ENCODE peak calls at places on chromosome 5, in seven cellular contexts. One of them, this sample, is unnamed. For H3K27me3, the result is how much of the 10 kb centered on the place peaks cover.

GRCh38 chr5:173709761-173710160 is 93.3 kb upstream of the BOD1 start:
- DNase-seq in GM23338: no peak
- DNase-seq in HAP-1: no peak
- DNase-seq in keratinocyte: no peak
- DNase-seq in adrenal gland: no peak
- DNase-seq in spleen: no peak
- DNase-seq in thyroid gland: no peak
- DNase-seq in this sample: no peak

GRCh38 chr5:124847907-124848306 is 101.5 kb upstream of the ZNF608 start:
- DNase-seq in GM23338: no peak
- DNase-seq in HAP-1: no peak
- DNase-seq in keratinocyte: no peak
- DNase-seq in adrenal gland: no peak
- DNase-seq in spleen: no peak
- DNase-seq in thyroid gland: no peak
- DNase-seq in this sample: no peak

GRCh38 chr5:137098663-137099062 is 400.5 kb downstream of the SPOCK1 start:
- DNase-seq in GM23338: no peak
- DNase-seq in HAP-1: no peak
- DNase-seq in keratinocyte: no peak
- DNase-seq in adrenal gland: no peak
- DNase-seq in spleen: no peak
- DNase-seq in thyroid gland: no peak
- DNase-seq in this sample: no peak

GRCh38 chr5:38793099-38793498 is 52.7 kb upstream of the OSMR start:
- DNase-seq in GM23338: no peak
- DNase-seq in HAP-1: no peak
- DNase-seq in keratinocyte: no peak
- DNase-seq in adrenal gland: no peak
- DNase-seq in spleen: no peak
- DNase-seq in thyroid gland: no peak
- DNase-seq in this sample: no peak

GRCh38 chr5:53482717-53483638 is 2.5 kb downstream of the FST start:
- DNase-seq in GM23338: peak
- DNase-seq in HAP-1: peak
- DNase-seq in keratinocyte: no peak
- DNase-seq in adrenal gland: peak
- DNase-seq in spleen: peak
- DNase-seq in thyroid gland: peak
- DNase-seq in this sample: peak

GRCh38 chr5:137570070-137570469 is 70.9 kb upstream of the SPOCK1 start:
- DNase-seq in GM23338: no peak
- DNase-seq in HAP-1: no peak
- DNase-seq in keratinocyte: no peak
- DNase-seq in adrenal gland: no peak
- DNase-seq in spleen: no peak
- DNase-seq in thyroid gland: no peak
- DNase-seq in this sample: no peak

GRCh38 chr5:146873186-146873917 is 5.2 kb downstream of the PPP2R2B start:
- DNase-seq in GM23338: no peak
- DNase-seq in HAP-1: no peak
- DNase-seq in keratinocyte: no peak
- DNase-seq in adrenal gland: no peak
- DNase-seq in spleen: no peak
- DNase-seq in thyroid gland: no peak
- DNase-seq in this sample: no peak

GRCh38 chr5:65121880-65122436 is 353.2 kb downstream of the CWC27 start:
- DNase-seq in GM23338: no peak
- DNase-seq in HAP-1: no peak
- DNase-seq in keratinocyte: no peak
- DNase-seq in adrenal gland: no peak
- DNase-seq in spleen: no peak
- DNase-seq in thyroid gland: no peak
- DNase-seq in this sample: no peak

GRCh38 chr5:102971693-102972293 is 148.1 kb downstream of the GIN1 start:
- DNase-seq in GM23338: peak
- DNase-seq in HAP-1: no peak
- DNase-seq in keratinocyte: peak
- DNase-seq in adrenal gland: no peak
- DNase-seq in spleen: no peak
- DNase-seq in thyroid gland: no peak
- DNase-seq in this sample: no peak

GRCh38 chr5:126917918-126918623 is 112.3 kb downstream of the MARCHF3 start:
- DNase-seq in GM23338: peak
- DNase-seq in HAP-1: peak
- DNase-seq in keratinocyte: no peak
- DNase-seq in adrenal gland: no peak
- DNase-seq in spleen: no peak
- DNase-seq in thyroid gland: no peak
- DNase-seq in this sample: no peak

GRCh38 chr5:76522103-76522942 is 100.9 kb downstream of the F2RL2 start:
- DNase-seq in GM23338: no peak
- DNase-seq in HAP-1: no peak
- DNase-seq in keratinocyte: no peak
- DNase-seq in adrenal gland: no peak
- DNase-seq in spleen: no peak
- DNase-seq in thyroid gland: no peak
- DNase-seq in this sample: no peak

GRCh38 chr5:106154280-106154716 is 1516.4 kb downstream of the EFNA5 start:
- DNase-seq in GM23338: no peak
- DNase-seq in HAP-1: no peak
- DNase-seq in keratinocyte: no peak
- DNase-seq in adrenal gland: no peak
- DNase-seq in spleen: peak
- DNase-seq in thyroid gland: no peak
- DNase-seq in this sample: no peak

GRCh38 chr5:128273736-128274135 is 190.2 kb downstream of the SLC12A2 start:
- DNase-seq in GM23338: no peak
- DNase-seq in HAP-1: no peak
- DNase-seq in keratinocyte: no peak
- DNase-seq in adrenal gland: no peak
- DNase-seq in spleen: no peak
- DNase-seq in thyroid gland: no peak
- DNase-seq in this sample: no peak

GRCh38 chr5:127785098-127785927 is 82.1 kb downstream of the CCDC192 start:
- DNase-seq in GM23338: no peak
- DNase-seq in HAP-1: no peak
- DNase-seq in keratinocyte: peak
- DNase-seq in adrenal gland: no peak
- DNase-seq in spleen: no peak
- DNase-seq in thyroid gland: no peak
- DNase-seq in this sample: no peak

GRCh38 chr5:97094579-97095317 is 47.7 kb downstream of the LIX1 start:
- DNase-seq in GM23338: no peak
- DNase-seq in HAP-1: no peak
- DNase-seq in keratinocyte: no peak
- DNase-seq in adrenal gland: no peak
- DNase-seq in spleen: no peak
- DNase-seq in thyroid gland: no peak
- DNase-seq in this sample: no peak

GRCh38 chr5:178238711-178239592 is 6.3 kb upstream of the PHYKPL start:
- DNase-seq in GM23338: peak
- DNase-seq in HAP-1: no peak
- DNase-seq in keratinocyte: no peak
- DNase-seq in adrenal gland: no peak
- DNase-seq in spleen: peak
- DNase-seq in thyroid gland: no peak
- DNase-seq in this sample: no peak

GRCh38 chr5:11390369-11390768 is 513.9 kb downstream of the CTNND2 start:
- DNase-seq in GM23338: no peak
- DNase-seq in HAP-1: no peak
- DNase-seq in keratinocyte: no peak
- DNase-seq in adrenal gland: no peak
- DNase-seq in spleen: no peak
- DNase-seq in thyroid gland: no peak
- DNase-seq in this sample: no peak

GRCh38 chr5:113163328-113163727 is 186.7 kb downstream of the DCP2 start:
- DNase-seq in GM23338: no peak
- DNase-seq in HAP-1: no peak
- DNase-seq in keratinocyte: peak
- DNase-seq in adrenal gland: no peak
- DNase-seq in spleen: no peak
- DNase-seq in thyroid gland: no peak
- DNase-seq in this sample: no peak

DNA sequence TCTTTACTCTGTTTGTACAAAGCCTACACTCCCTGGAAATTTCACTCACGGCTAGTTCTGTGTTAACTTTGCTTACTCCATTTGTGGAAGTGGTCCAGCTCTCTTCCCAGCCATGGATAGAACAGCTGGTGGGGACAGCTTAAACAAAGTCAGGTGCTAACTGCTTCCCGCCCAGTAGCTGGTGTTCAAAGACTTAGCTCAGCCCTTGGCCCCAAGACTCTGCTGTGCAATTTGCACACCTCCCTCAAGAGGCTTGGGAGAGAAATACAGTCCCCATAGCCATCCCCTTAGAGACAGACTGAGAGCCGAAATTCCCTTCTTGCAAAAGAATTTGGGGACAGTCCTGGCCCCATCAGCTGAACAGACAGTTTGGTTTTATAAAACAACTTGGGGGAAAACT is 73.8 kb upstream of the RAI14 start:
- DNase-seq in GM23338: peak
- DNase-seq in HAP-1: no peak
- DNase-seq in keratinocyte: no peak
- DNase-seq in adrenal gland: no peak
- DNase-seq in spleen: no peak
- DNase-seq in thyroid gland: no peak
- DNase-seq in this sample: no peak
- H3K27me3 ChIP-seq in GM23338: under half
- H3K27me3 ChIP-seq in HAP-1: under half
- H3K27me3 ChIP-seq in keratinocyte: under half
- H3K27me3 ChIP-seq in adrenal gland: under half
- H3K27me3 ChIP-seq in spleen: under half
- H3K27me3 ChIP-seq in thyroid gland: under half
- H3K27me3 ChIP-seq in this sample: under half

GRCh38 chr5:43123887-43124286 is 3.2 kb downstream of the ZNF131 start:
- DNase-seq in GM23338: no peak
- DNase-seq in HAP-1: no peak
- DNase-seq in keratinocyte: no peak
- DNase-seq in adrenal gland: no peak
- DNase-seq in spleen: no peak
- DNase-seq in thyroid gland: no peak
- DNase-seq in this sample: no peak
- H3K4me3 ChIP-seq in GM23338: peak
- H3K4me3 ChIP-seq in HAP-1: peak
- H3K4me3 ChIP-seq in keratinocyte: no peak
- H3K4me3 ChIP-seq in adrenal gland: no peak
- H3K4me3 ChIP-seq in spleen: no peak
- H3K4me3 ChIP-seq in thyroid gland: no peak
- H3K4me3 ChIP-seq in this sample: peak

GRCh38 chr5:176632777-176633176 is 2.3 kb downstream of the EIF4E1B start:
- DNase-seq in GM23338: no peak
- DNase-seq in HAP-1: no peak
- DNase-seq in keratinocyte: no peak
- DNase-seq in adrenal gland: no peak
- DNase-seq in spleen: no peak
- DNase-seq in thyroid gland: no peak
- DNase-seq in this sample: no peak

GRCh38 chr5:176629317-176629852 is 949 bp downstream of the SNCB start:
- DNase-seq in GM23338: no peak
- DNase-seq in HAP-1: no peak
- DNase-seq in keratinocyte: no peak
- DNase-seq in adrenal gland: no peak
- DNase-seq in spleen: peak
- DNase-seq in thyroid gland: no peak
- DNase-seq in this sample: no peak

GRCh38 chr5:176630681-176631222 is 277 bp downstream of the EIF4E1B start:
- DNase-seq in GM23338: no peak
- DNase-seq in HAP-1: no peak
- DNase-seq in keratinocyte: no peak
- DNase-seq in adrenal gland: no peak
- DNase-seq in spleen: no peak
- DNase-seq in thyroid gland: no peak
- DNase-seq in this sample: no peak

GRCh38 chr5:176629853-176630680 is at the start of the genes EIF4E1B and SNCB:
- DNase-seq in GM23338: peak
- DNase-seq in HAP-1: peak
- DNase-seq in keratinocyte: no peak
- DNase-seq in adrenal gland: no peak
- DNase-seq in spleen: peak
- DNase-seq in thyroid gland: peak
- DNase-seq in this sample: no peak

GRCh38 chr5:176631383-176631970 is 1.0 kb downstream of the EIF4E1B start:
- DNase-seq in GM23338: no peak
- DNase-seq in HAP-1: no peak
- DNase-seq in keratinocyte: no peak
- DNase-seq in adrenal gland: no peak
- DNase-seq in spleen: no peak
- DNase-seq in thyroid gland: no peak
- DNase-seq in this sample: no peak
- H3K27me3 ChIP-seq in GM23338: under half
- H3K27me3 ChIP-seq in HAP-1: under half
- H3K27me3 ChIP-seq in keratinocyte: under half
- H3K27me3 ChIP-seq in adrenal gland: under half
- H3K27me3 ChIP-seq in spleen: under half
- H3K27me3 ChIP-seq in thyroid gland: under half
- H3K27me3 ChIP-seq in this sample: half or more

GRCh38 chr5:115843444-115844130 is 1.9 kb downstream of the AP3S1 start:
- DNase-seq in GM23338: no peak
- DNase-seq in HAP-1: no peak
- DNase-seq in keratinocyte: no peak
- DNase-seq in adrenal gland: no peak
- DNase-seq in spleen: no peak
- DNase-seq in thyroid gland: no peak
- DNase-seq in this sample: no peak
- H3K4me3 ChIP-seq in GM23338: no peak
- H3K4me3 ChIP-seq in HAP-1: peak
- H3K4me3 ChIP-seq in keratinocyte: peak
- H3K4me3 ChIP-seq in adrenal gland: no peak
- H3K4me3 ChIP-seq in spleen: no peak
- H3K4me3 ChIP-seq in thyroid gland: no peak
- H3K4me3 ChIP-seq in this sample: peak

GRCh38 chr5:3925935-3926334 is 330.3 kb downstream of the IRX1 start:
- DNase-seq in GM23338: no peak
- DNase-seq in HAP-1: no peak
- DNase-seq in keratinocyte: no peak
- DNase-seq in adrenal gland: no peak
- DNase-seq in spleen: no peak
- DNase-seq in thyroid gland: no peak
- DNase-seq in this sample: no peak

GRCh38 chr5:3929799-3930198 is 334.2 kb downstream of the IRX1 start:
- DNase-seq in GM23338: no peak
- DNase-seq in HAP-1: no peak
- DNase-seq in keratinocyte: no peak
- DNase-seq in adrenal gland: no peak
- DNase-seq in spleen: no peak
- DNase-seq in thyroid gland: no peak
- DNase-seq in this sample: no peak

GRCh38 chr5:3924990-3925389 is 329.4 kb downstream of the IRX1 start:
- DNase-seq in GM23338: no peak
- DNase-seq in HAP-1: no peak
- DNase-seq in keratinocyte: no peak
- DNase-seq in adrenal gland: no peak
- DNase-seq in spleen: no peak
- DNase-seq in thyroid gland: no peak
- DNase-seq in this sample: no peak
- H3K27me3 ChIP-seq in GM23338: under half
- H3K27me3 ChIP-seq in HAP-1: under half
- H3K27me3 ChIP-seq in keratinocyte: under half
- H3K27me3 ChIP-seq in adrenal gland: under half
- H3K27me3 ChIP-seq in spleen: under half
- H3K27me3 ChIP-seq in thyroid gland: under half
- H3K27me3 ChIP-seq in this sample: under half